ENCODE peak calls at places on chromosomes 4 and X, in four cellular contexts. Q is HepG2, L is HEK293T, Z is K562. Y is an unnamed sample.
A peak's percentile ranks its signal among the peaks of the same experiment; 100 is the strongest.

GRCh38 chr4:8891646-8892555 is 20.3 kb upstream of the HMX1 start:
- DNase-seq in Q (no peak), L (no peak), Z (no peak), Y (peak; percentile 71)

GRCh38 chr4:130077275-130077674 is 981.3 kb downstream of the C4orf33 start:
- DNase-seq in Q (no peak), L (no peak), Z (no peak), Y (no peak)

GRCh38 chrX:39336709-39337294 is 535.5 kb downstream of the MID1IP1 start:
- DNase-seq in Q (no peak), L (no peak), Z (no peak), Y (no peak)

GRCh38 chr4:15378493-15378892 is 49.3 kb upstream of the C1QTNF7 start:
- DNase-seq in Q (no peak), L (no peak), Z (no peak), Y (no peak)

GRCh38 chr4:17589355-17589754 is 12.4 kb downstream of the LAP3 start:
- DNase-seq in Q (no peak), L (no peak), Z (no peak), Y (no peak)

GRCh38 chr4:104901438-104901837 is 245.2 kb upstream of the TET2 start:
- DNase-seq in Q (no peak), L (no peak), Z (no peak), Y (no peak)

GRCh38 chr4:52263612-52264011 is 212.5 kb downstream of the SPATA18 start:
- DNase-seq in Q (no peak), L (no peak), Z (no peak), Y (no peak)

GRCh38 chr4:168739851-168740250 is 243.0 kb downstream of the PALLD start:
- DNase-seq in Q (no peak), L (no peak), Z (no peak), Y (no peak)

GRCh38 chr4:4405358-4405962 is 18.6 kb downstream of the NSG1 start:
- DNase-seq in Q (no peak), L (no peak), Z (no peak), Y (no peak)

GRCh38 chrX:55783723-55784122 is 66.2 kb downstream of the RRAGB start:
- DNase-seq in Q (no peak), L (no peak), Z (no peak), Y (no peak)

GRCh38 chr4:100168521-100168920 is 21.7 kb downstream of the DDIT4L start:
- DNase-seq in Q (no peak), L (no peak), Z (no peak), Y (no peak)

GRCh38 chr4:184347251-184348239 is 126.8 kb downstream of the IRF2 start:
- DNase-seq in Q (no peak), L (peak; percentile 18), Z (peak; percentile 76), Y (peak; percentile 59)

GRCh38 chr4:11471613-11472012 is 42.9 kb upstream of the HS3ST1 start:
- DNase-seq in Q (no peak), L (no peak), Z (no peak), Y (no peak)

GRCh38 chr4:44927361-44928061 is 201.2 kb upstream of the GNPDA2 start:
- DNase-seq in Q (peak; percentile 23), L (peak; percentile 5), Z (peak; percentile 7), Y (no peak)

GRCh38 chr4:61994036-61994435 is 793.9 kb downstream of the ADGRL3 start:
- DNase-seq in Q (no peak), L (no peak), Z (no peak), Y (no peak)

GRCh38 chrX:149504226-149504914 is 736 bp downstream of the IDS start:
- DNase-seq in Q (no peak), L (peak; percentile 63), Z (peak; percentile 37), Y (peak; percentile 64)

GRCh38 chr4:151325320-151326246 is at the start of gene SH3D19:
- DNase-seq in Q (peak; percentile 99), L (peak; percentile 60), Z (no peak), Y (peak; percentile 58)

GRCh38 chr4:141636077-141636770 is at the start of gene IL15:
- DNase-seq in Q (peak; percentile 16), L (peak; percentile 26), Z (peak; percentile 12), Y (peak; percentile 77)

GRCh38 chr4:77001907-77002306 is 52.4 kb downstream of the SEPTIN11 start:
- DNase-seq in Q (no peak), L (no peak), Z (no peak), Y (no peak)

GRCh38 chr4:82561745-82562552 is at the start of gene TMEM150C:
- DNase-seq in Q (no peak), L (peak; percentile 60), Z (no peak), Y (peak; percentile 66)

GRCh38 chr4:173448103-173448502 is 49.2 kb upstream of the SCRG1 start:
- DNase-seq in Q (no peak), L (no peak), Z (no peak), Y (no peak)

GRCh38 chr4:38189445-38189844 is 229.2 kb downstream of the PTTG2 start:
- DNase-seq in Q (peak; percentile 65), L (no peak), Z (no peak), Y (no peak)

GRCh38 chr4:125316781-125317525 is 2.2 kb downstream of the FAT4 start:
- DNase-seq in Q (no peak), L (no peak), Z (no peak), Y (peak; percentile 54)
- TF ChIP-seq ELF4 in Q (no peak), L (no peak), Z (no peak), Y (no peak)

GRCh38 chrX:48958635-48959094 is 1.3 kb upstream of the OTUD5 start:
- DNase-seq in Q (peak; percentile 21), L (no peak), Z (no peak), Y (no peak)

GRCh38 chrX:48960291-48960690 is 2.9 kb upstream of the OTUD5 start:
- DNase-seq in Q (no peak), L (no peak), Z (no peak), Y (no peak)

GRCh38 chrX:48957827-48958634 is 624 bp upstream of the OTUD5 start:
- DNase-seq in Q (peak; percentile 93), L (peak; percentile 94), Z (peak; percentile 94), Y (peak; percentile 93)

GRCh38 chrX:48957477-48957826 is at the start of gene OTUD5:
- DNase-seq in Q (peak; percentile 39), L (peak; percentile 64), Z (peak; percentile 77), Y (no peak)

DNA sequence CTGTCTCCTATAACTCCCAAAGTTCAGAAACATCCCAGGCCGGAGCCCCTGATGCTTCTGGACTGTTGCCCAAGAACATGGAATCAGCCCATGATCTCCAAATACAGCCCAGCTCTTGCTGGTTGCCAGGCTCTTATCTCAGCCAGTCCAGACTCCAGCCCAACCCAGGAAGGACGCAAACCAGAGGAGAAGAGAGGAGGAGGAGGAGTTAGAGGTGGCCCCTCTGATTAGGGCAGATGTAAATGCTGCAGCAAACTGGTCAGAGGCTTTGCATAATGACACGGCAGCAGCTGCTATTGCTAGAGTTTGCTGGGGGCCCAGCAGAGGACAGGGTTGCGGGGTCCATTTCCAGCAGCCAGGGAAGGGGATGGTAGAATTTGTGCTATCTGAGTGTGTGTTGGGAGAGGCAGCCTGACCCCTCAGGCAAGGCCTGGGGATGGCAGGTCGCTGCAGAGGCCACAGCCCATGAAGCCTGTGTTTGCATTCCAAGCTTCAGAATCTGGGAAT is 4.2 kb upstream of the OTUD5 start:
- DNase-seq in Q (peak; percentile 47), L (no peak), Z (peak; percentile 87), Y (no peak)
- TF ChIP-seq ELF4 in Q (no peak), L (no peak), Z (no peak), Y (no peak)

DNA sequence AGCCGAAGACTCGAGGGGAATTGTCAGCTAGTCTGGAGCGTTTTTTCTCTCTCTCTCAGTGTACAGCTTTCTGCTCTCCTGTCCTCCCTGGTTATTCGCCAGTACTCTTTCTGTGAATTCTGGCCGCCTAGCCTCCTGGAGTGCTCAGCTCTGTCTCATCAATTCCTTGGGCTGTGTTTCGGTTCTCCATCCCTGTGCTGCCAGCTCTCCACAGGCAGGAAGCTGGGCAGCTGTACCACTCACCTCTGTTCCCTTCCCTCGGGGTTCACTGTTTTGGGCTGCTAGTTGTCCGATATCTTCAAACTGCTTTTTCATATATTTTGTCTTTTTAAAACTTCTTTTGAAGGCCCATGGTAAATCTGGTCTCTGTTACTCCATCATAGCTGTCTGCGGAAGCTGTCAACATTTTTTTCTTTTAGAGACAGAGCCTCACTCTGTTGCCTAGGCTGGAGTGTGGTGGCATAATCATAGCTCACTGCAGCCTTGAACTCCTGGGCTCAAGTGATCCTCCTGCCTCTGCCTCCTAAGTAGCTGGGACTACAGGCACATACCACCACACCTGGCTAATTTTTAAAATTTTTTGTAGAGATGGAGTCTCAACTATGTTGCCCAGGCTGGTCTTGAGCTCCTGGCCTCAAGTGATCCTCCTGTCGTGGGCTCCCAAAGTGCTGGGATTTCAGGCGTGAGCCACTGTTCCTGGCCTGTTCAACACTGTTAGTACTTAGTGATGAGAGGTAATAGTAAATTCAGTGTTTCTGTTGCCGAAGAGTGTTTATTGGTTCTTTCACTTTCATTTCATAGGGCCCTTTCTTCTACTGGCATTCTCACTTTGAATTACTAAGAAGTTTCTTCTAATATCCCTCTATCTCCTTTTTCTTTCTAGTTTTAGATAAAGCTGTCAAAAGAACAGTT is 18.6 kb downstream of the ZCCHC4 start:
- DNase-seq in Q (no peak), L (no peak), Z (no peak), Y (no peak)
- TF ChIP-seq ELF4 in Q (no peak), L (no peak), Z (no peak), Y (no peak)

GRCh38 chr4:122875949-122876348 is 46.4 kb downstream of the NUDT6 start:
- DNase-seq in Q (no peak), L (no peak), Z (no peak), Y (no peak)

GRCh38 chr4:122876456-122876855 is 45.9 kb downstream of the NUDT6 start:
- DNase-seq in Q (no peak), L (no peak), Z (no peak), Y (no peak)

GRCh38 chr4:122873146-122873545 is 46.5 kb downstream of the FGF2 start:
- DNase-seq in Q (no peak), L (no peak), Z (no peak), Y (no peak)

GRCh38 chr4:122874194-122874593 is 47.6 kb downstream of the FGF2 start:
- DNase-seq in Q (peak; percentile 5), L (no peak), Z (no peak), Y (no peak)

GRCh38 chr4:122873752-122874151 is 47.1 kb downstream of the FGF2 start:
- DNase-seq in Q (no peak), L (no peak), Z (no peak), Y (no peak)
- TF ChIP-seq ELF4 in Q (no peak), L (no peak), Z (no peak), Y (no peak)

GRCh38 chr4:81021526-81021944 is 9.0 kb upstream of the BMP3 start:
- DNase-seq in Q (no peak), L (no peak), Z (no peak), Y (no peak)
- TF ChIP-seq ELF4 in Q (no peak), L (no peak), Z (no peak), Y (no peak)

GRCh38 chr4:127214001-127214400 is 418.8 kb upstream of the INTU start:
- DNase-seq in Q (no peak), L (no peak), Z (no peak), Y (no peak)
- TF ChIP-seq ELF4 in Q (no peak), L (no peak), Z (no peak), Y (no peak)

GRCh38 chr4:25927361-25928040 is 13.5 kb downstream of the SMIM20 start:
- DNase-seq in Q (no peak), L (no peak), Z (no peak), Y (no peak)

GRCh38 chr4:25926473-25926872 is 12.5 kb downstream of the SMIM20 start:
- DNase-seq in Q (no peak), L (no peak), Z (no peak), Y (no peak)

GRCh38 chr4:25928956-25929336 is 14.9 kb downstream of the SMIM20 start:
- DNase-seq in Q (no peak), L (no peak), Z (no peak), Y (no peak)

GRCh38 chr4:25930722-25931354 is 16.8 kb downstream of the SMIM20 start:
- DNase-seq in Q (no peak), L (no peak), Z (no peak), Y (no peak)

GRCh38 chr4:25928320-25928955 is 14.4 kb downstream of the SMIM20 start:
- DNase-seq in Q (no peak), L (no peak), Z (no peak), Y (no peak)
- TF ChIP-seq ELF4 in Q (no peak), L (no peak), Z (no peak), Y (no peak)